ENCODE peak calls at places on chromosome 22, in seven cellular contexts. O is neuronal stem cell; H is MM.1S; Q is CD4-positive, alpha-beta T cell; X is ovary; I is A549; P is lung. C is an unnamed sample.

GRCh38 chr22:46087816-46088277 is 62.5 kb upstream of the PPARA start:
- DNase-seq in O (no peak), H (no peak), Q (no peak), X (peak), I (peak), P (peak), C (peak)

GRCh38 chr22:30733081-30733680 is 38.5 kb downstream of the OSBP2 start:
- DNase-seq in O (no peak), H (no peak), Q (no peak), X (no peak), I (no peak), P (no peak), C (no peak)

GRCh38 chr22:42643632-42644421 is 3.4 kb upstream of the ATP5MGL start:
- DNase-seq in O (no peak), H (no peak), Q (no peak), X (no peak), I (no peak), P (no peak), C (no peak)

GRCh38 chr22:49290711-49291110 is 537.0 kb downstream of the BRD1 start:
- DNase-seq in O (no peak), H (no peak), Q (no peak), X (no peak), I (no peak), P (no peak), C (no peak)

GRCh38 chr22:42994917-42995562 is 19.9 kb downstream of the PACSIN2 start:
- DNase-seq in O (no peak), H (no peak), Q (no peak), X (no peak), I (peak), P (peak), C (peak)

GRCh38 chr22:45125198-45125597 is 38.5 kb upstream of the NUP50 start:
- DNase-seq in O (no peak), H (no peak), Q (no peak), X (no peak), I (no peak), P (no peak), C (no peak)

GRCh38 chr22:27825174-27825573 is 23.6 kb upstream of the MN1 start:
- DNase-seq in O (no peak), H (no peak), Q (no peak), X (no peak), I (peak), P (no peak), C (no peak)

GRCh38 chr22:45968751-45969413 is 8.1 kb downstream of the WNT7B start:
- DNase-seq in O (no peak), H (no peak), Q (no peak), X (no peak), I (no peak), P (no peak), C (no peak)

GRCh38 chr22:47129902-47130301 is 367.5 kb downstream of the TBC1D22A start:
- DNase-seq in O (no peak), H (no peak), Q (no peak), X (peak), I (peak), P (no peak), C (no peak)

GRCh38 chr22:27588273-27588672 is 213.3 kb downstream of the MN1 start:
- DNase-seq in O (no peak), H (no peak), Q (no peak), X (no peak), I (no peak), P (no peak), C (no peak)

GRCh38 chr22:19119949-19120348 is 2.3 kb downstream of the DGCR2 start:
- DNase-seq in O (no peak), H (no peak), Q (no peak), X (no peak), I (no peak), P (no peak), C (no peak)

GRCh38 chr22:19120829-19121630 is 1.2 kb downstream of the DGCR2 start:
- DNase-seq in O (no peak), H (no peak), Q (no peak), X (no peak), I (peak), P (peak), C (peak)

GRCh38 chr22:19122752-19123492 is 710 bp upstream of the DGCR2 start:
- DNase-seq in O (no peak), H (no peak), Q (no peak), X (no peak), I (no peak), P (no peak), C (peak)

GRCh38 chr22:19122143-19122751 is at the start of gene DGCR2:
- DNase-seq in O (peak), H (peak), Q (peak), X (peak), I (peak), P (peak), C (peak)

DNA sequence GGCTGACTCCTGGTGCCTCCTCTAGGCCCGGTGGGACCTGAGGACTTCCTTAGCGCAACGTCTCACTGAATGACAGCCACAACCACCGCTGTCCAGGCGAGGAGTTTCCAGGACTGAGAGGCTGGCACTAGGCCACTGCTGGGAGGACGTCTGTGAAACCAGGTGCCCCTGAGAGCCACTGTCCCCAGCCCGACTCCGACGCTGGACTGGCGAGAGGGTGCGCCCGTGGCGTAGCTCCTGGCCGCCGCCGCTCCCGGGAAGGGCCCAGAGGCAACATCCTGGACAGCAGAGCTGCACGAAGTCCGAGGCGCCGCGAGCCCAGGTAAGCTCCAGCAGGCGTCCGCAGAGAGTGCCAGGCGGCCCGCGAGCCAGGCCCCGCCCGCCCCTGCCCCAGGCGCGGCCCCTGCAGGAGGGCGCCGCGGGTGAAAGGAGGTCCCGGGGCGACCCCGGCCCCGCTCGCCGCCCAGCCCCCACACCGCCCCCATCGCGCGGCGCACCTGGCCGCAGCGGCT is 525 bp downstream of the DGCR2 start:
- DNase-seq in O (peak), H (peak), Q (no peak), X (peak), I (peak), P (peak), C (peak)
- H3K27ac ChIP-seq in O (no peak), H (peak), Q (peak), X (peak), I (peak), P (peak), C (peak)

GRCh38 chr22:35746248-35746647 is 28.6 kb downstream of the APOL5 start:
- DNase-seq in O (no peak), H (no peak), Q (no peak), X (no peak), I (no peak), P (no peak), C (no peak)
- H3K27ac ChIP-seq in O (no peak), H (no peak), Q (no peak), X (no peak), I (no peak), P (no peak), C (no peak)

GRCh38 chr22:43995057-43995685 is 28.9 kb upstream of the PARVB start:
- DNase-seq in O (no peak), H (no peak), Q (no peak), X (no peak), I (no peak), P (no peak), C (no peak)
- H3K27ac ChIP-seq in O (no peak), H (no peak), Q (no peak), X (no peak), I (no peak), P (no peak), C (no peak)

GRCh38 chr22:20578707-20579106 is 71.3 kb downstream of the MED15 start:
- DNase-seq in O (no peak), H (no peak), Q (no peak), X (no peak), I (no peak), P (no peak), C (no peak)

GRCh38 chr22:20581503-20582170 is 74.2 kb downstream of the MED15 start:
- DNase-seq in O (no peak), H (no peak), Q (no peak), X (no peak), I (no peak), P (no peak), C (no peak)

GRCh38 chr22:20580611-20581502 is 73.4 kb downstream of the MED15 start:
- DNase-seq in O (no peak), H (no peak), Q (no peak), X (no peak), I (no peak), P (no peak), C (no peak)

GRCh38 chr22:20579273-20580120 is 72.1 kb downstream of the MED15 start:
- DNase-seq in O (no peak), H (no peak), Q (no peak), X (no peak), I (no peak), P (no peak), C (no peak)

DNA sequence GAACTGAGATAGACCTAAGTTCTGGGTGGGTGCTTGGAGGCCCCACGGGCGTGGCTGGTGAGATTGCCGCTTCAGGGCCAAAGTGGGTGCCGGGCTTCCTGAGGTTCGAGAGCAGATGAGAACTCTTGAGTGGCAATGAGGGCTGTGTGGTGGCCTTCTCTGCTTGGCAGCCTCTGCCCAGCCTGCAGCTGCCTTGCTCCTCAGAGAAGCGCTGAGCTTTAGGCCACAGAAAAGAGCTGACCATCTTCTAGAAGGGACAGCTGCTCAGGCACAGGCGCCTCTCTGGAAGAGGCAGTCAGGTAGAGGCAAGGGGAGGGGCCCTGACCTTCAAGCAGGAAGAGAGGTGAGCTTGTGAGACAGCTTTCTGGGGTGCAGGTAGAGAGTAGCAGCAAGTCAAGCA is 72.8 kb downstream of the MED15 start:
- DNase-seq in O (no peak), H (no peak), Q (no peak), X (no peak), I (no peak), P (no peak), C (no peak)
- H3K27ac ChIP-seq in O (no peak), H (no peak), Q (no peak), X (no peak), I (no peak), P (no peak), C (no peak)

DNA sequence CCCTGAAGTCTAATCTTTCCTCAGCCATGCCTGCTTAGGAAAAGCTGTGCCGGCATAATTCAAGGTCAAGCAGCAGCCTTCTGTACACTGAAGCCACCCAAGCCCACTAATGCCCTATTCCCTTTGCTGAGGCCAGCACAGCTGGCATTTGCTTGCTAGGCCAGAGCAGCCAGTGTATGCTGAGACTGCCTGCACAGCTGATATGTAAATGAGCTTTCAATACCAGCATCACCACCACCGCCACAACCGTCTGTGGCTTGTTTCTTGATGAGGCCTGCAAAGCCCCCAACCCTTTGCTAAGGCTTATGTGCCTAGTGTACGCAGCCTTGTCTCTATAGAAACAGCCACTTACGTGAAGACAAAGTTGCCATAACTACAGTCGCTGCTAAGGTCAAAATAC is 56.3 kb upstream of the TNRC6B start:
- DNase-seq in O (no peak), H (peak), Q (no peak), X (no peak), I (no peak), P (no peak), C (no peak)
- H3K27ac ChIP-seq in O (peak), H (no peak), Q (no peak), X (no peak), I (no peak), P (no peak), C (no peak)

GRCh38 chr22:37933711-37934376 is 19.6 kb downstream of the C22orf23 start:
- DNase-seq in O (peak), H (peak), Q (peak), X (peak), I (peak), P (peak), C (peak)
- H3K27ac ChIP-seq in O (peak), H (no peak), Q (no peak), X (peak), I (peak), P (peak), C (peak)

GRCh38 chr22:36252754-36253522 is at the start of gene APOL1:
- DNase-seq in O (no peak), H (peak), Q (peak), X (peak), I (peak), P (peak), C (no peak)
- H3K27ac ChIP-seq in O (no peak), H (peak), Q (peak), X (peak), I (peak), P (peak), C (peak)

GRCh38 chr22:37508431-37508963 is 10.7 kb downstream of the CARD10 start:
- DNase-seq in O (no peak), H (no peak), Q (no peak), X (no peak), I (no peak), P (no peak), C (no peak)
- H3K27ac ChIP-seq in O (no peak), H (no peak), Q (no peak), X (no peak), I (peak), P (no peak), C (no peak)

GRCh38 chr22:24566899-24567511 is 11.2 kb downstream of the SNRPD3 start:
- DNase-seq in O (no peak), H (no peak), Q (no peak), X (no peak), I (no peak), P (no peak), C (no peak)

GRCh38 chr22:24567668-24568067 is 11.9 kb downstream of the SNRPD3 start:
- DNase-seq in O (no peak), H (no peak), Q (no peak), X (no peak), I (no peak), P (no peak), C (no peak)

GRCh38 chr22:24563246-24563645 is 7.4 kb downstream of the SNRPD3 start:
- DNase-seq in O (no peak), H (no peak), Q (no peak), X (no peak), I (no peak), P (no peak), C (no peak)

GRCh38 chr22:24565077-24565476 is 9.3 kb downstream of the SNRPD3 start:
- DNase-seq in O (no peak), H (no peak), Q (no peak), X (no peak), I (no peak), P (no peak), C (no peak)

DNA sequence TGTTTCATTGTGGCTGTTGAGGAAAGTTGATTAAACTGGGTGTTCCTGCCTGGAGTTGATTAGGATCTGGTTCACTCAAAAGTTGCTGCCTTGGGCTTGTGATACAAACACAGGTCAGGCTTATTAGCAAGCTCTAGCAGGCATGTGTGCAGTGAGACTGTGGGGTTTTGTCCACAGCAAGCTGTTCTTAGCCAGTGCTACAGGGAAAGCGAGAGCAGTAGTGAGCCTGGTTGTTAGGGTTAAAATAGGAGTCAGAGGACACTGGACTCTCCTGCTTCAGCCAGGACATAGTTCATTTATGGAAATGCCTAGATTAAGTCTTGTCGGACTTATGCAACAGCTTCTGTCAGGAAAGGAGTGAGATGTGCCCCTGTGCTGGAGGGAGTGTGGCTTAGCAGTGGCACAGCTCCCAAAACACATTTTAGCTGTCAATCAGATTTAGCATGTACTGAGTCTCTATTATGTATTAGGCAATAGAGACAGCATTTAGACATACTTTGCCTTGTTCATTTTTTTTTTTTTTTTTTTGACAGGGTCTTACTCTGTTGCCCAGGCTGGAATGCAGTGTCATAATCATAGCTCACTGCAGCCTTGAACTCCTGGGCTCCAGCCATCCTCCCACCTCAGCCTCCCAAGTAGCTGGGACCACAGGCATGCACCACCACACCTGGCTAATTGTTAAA is 8.7 kb downstream of the SNRPD3 start:
- DNase-seq in O (no peak), H (no peak), Q (no peak), X (no peak), I (no peak), P (no peak), C (no peak)
- H3K27ac ChIP-seq in O (no peak), H (no peak), Q (no peak), X (no peak), I (no peak), P (peak), C (no peak)

DNA sequence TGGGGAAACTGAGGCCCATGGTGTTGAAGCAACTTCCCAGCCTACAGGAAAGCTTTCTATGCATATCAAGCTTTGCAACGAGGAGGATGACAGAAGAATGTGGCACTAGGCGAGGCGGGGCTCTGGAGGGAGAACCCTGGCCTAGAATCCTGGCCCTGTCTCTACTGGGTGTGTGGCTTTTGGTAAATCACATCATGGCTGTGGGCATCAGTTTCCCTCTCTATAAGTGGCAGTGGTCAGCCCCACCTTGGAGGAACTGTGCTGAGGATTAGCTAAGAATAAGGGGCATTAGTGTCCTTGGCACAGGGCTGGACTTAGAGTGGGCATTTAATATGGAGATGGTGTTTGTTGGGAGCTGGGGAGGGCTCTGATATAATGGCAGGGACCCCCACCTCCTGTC is 122.6 kb upstream of the CRYBB3 start:
- DNase-seq in O (no peak), H (no peak), Q (no peak), X (no peak), I (no peak), P (no peak), C (no peak)
- H3K27ac ChIP-seq in O (no peak), H (no peak), Q (no peak), X (no peak), I (no peak), P (no peak), C (no peak)

C was measured in pancreas.